ENCODE peak calls at places on chromosomes 2 and 18, in six cellular contexts. One of them, this sample, is unnamed.

GRCh38 chr2:210654091-210654490 is 97.7 kb downstream of the CPS1 start:
- DNase-seq in CD8-positive, alpha-beta T cell: no peak
- DNase-seq in T-helper 2 cell: no peak
- DNase-seq in nephron progenitor cell: no peak
- DNase-seq in NCI-H748 treated with DMSO at 0.1 percent for 48 hours: no peak
- DNase-seq in sigmoid colon: no peak
- DNase-seq in this sample: no peak

GRCh38 chr18:23643815-23644214 is 18.9 kb downstream of the ANKRD29 start:
- DNase-seq in CD8-positive, alpha-beta T cell: no peak
- DNase-seq in T-helper 2 cell: no peak
- DNase-seq in nephron progenitor cell: no peak
- DNase-seq in NCI-H748 treated with DMSO at 0.1 percent for 48 hours: no peak
- DNase-seq in sigmoid colon: no peak
- DNase-seq in this sample: no peak

GRCh38 chr2:231425811-231426703 is 30.5 kb downstream of the B3GNT7 start:
- DNase-seq in CD8-positive, alpha-beta T cell: no peak
- DNase-seq in T-helper 2 cell: peak; percentile 64
- DNase-seq in nephron progenitor cell: no peak
- DNase-seq in NCI-H748 treated with DMSO at 0.1 percent for 48 hours: no peak
- DNase-seq in sigmoid colon: no peak
- DNase-seq in this sample: peak; percentile 56

GRCh38 chr2:28927469-28927868 is 33.0 kb downstream of the WDR43 start:
- DNase-seq in CD8-positive, alpha-beta T cell: no peak
- DNase-seq in T-helper 2 cell: no peak
- DNase-seq in nephron progenitor cell: no peak
- DNase-seq in NCI-H748 treated with DMSO at 0.1 percent for 48 hours: no peak
- DNase-seq in sigmoid colon: no peak
- DNase-seq in this sample: no peak

GRCh38 chr2:10658041-10658913 is 31.5 kb downstream of the NOL10 start:
- DNase-seq in CD8-positive, alpha-beta T cell: no peak
- DNase-seq in T-helper 2 cell: no peak
- DNase-seq in nephron progenitor cell: no peak
- DNase-seq in NCI-H748 treated with DMSO at 0.1 percent for 48 hours: no peak
- DNase-seq in sigmoid colon: no peak
- DNase-seq in this sample: no peak

GRCh38 chr2:9565436-9566153 is 10.0 kb upstream of the ADAM17 start:
- DNase-seq in CD8-positive, alpha-beta T cell: no peak
- DNase-seq in T-helper 2 cell: no peak
- DNase-seq in nephron progenitor cell: no peak
- DNase-seq in NCI-H748 treated with DMSO at 0.1 percent for 48 hours: no peak
- DNase-seq in sigmoid colon: peak; percentile 96
- DNase-seq in this sample: peak; percentile 22

GRCh38 chr18:61308795-61309393 is 24.3 kb upstream of the CDH20 start:
- DNase-seq in CD8-positive, alpha-beta T cell: no peak
- DNase-seq in T-helper 2 cell: no peak
- DNase-seq in nephron progenitor cell: no peak
- DNase-seq in NCI-H748 treated with DMSO at 0.1 percent for 48 hours: no peak
- DNase-seq in sigmoid colon: no peak
- DNase-seq in this sample: no peak

GRCh38 chr18:21004721-21005120 is 106.9 kb downstream of the ROCK1 start:
- DNase-seq in CD8-positive, alpha-beta T cell: no peak
- DNase-seq in T-helper 2 cell: no peak
- DNase-seq in nephron progenitor cell: no peak
- DNase-seq in NCI-H748 treated with DMSO at 0.1 percent for 48 hours: no peak
- DNase-seq in sigmoid colon: no peak
- DNase-seq in this sample: no peak

GRCh38 chr2:189233527-189233926 is 54.0 kb upstream of the COL5A2 start:
- DNase-seq in CD8-positive, alpha-beta T cell: no peak
- DNase-seq in T-helper 2 cell: no peak
- DNase-seq in nephron progenitor cell: no peak
- DNase-seq in NCI-H748 treated with DMSO at 0.1 percent for 48 hours: no peak
- DNase-seq in sigmoid colon: no peak
- DNase-seq in this sample: no peak

GRCh38 chr18:30522288-30522929 is 520.1 kb downstream of the DSC3 start:
- DNase-seq in CD8-positive, alpha-beta T cell: no peak
- DNase-seq in T-helper 2 cell: no peak
- DNase-seq in nephron progenitor cell: no peak
- DNase-seq in NCI-H748 treated with DMSO at 0.1 percent for 48 hours: no peak
- DNase-seq in sigmoid colon: no peak
- DNase-seq in this sample: no peak

GRCh38 chr2:134668821-134669220 is 50.0 kb downstream of the TMEM163 start:
- DNase-seq in CD8-positive, alpha-beta T cell: peak; percentile 50
- DNase-seq in T-helper 2 cell: peak; percentile 75
- DNase-seq in nephron progenitor cell: no peak
- DNase-seq in NCI-H748 treated with DMSO at 0.1 percent for 48 hours: no peak
- DNase-seq in sigmoid colon: no peak
- DNase-seq in this sample: peak; percentile 33

GRCh38 chr18:59988098-59988706 is 88.4 kb downstream of the PMAIP1 start:
- DNase-seq in CD8-positive, alpha-beta T cell: no peak
- DNase-seq in T-helper 2 cell: peak; percentile 63
- DNase-seq in nephron progenitor cell: peak; percentile 56
- DNase-seq in NCI-H748 treated with DMSO at 0.1 percent for 48 hours: peak; percentile 54
- DNase-seq in sigmoid colon: no peak
- DNase-seq in this sample: peak; percentile 75

GRCh38 chr2:237885931-237886701 is 26.7 kb downstream of the RAMP1 start:
- DNase-seq in CD8-positive, alpha-beta T cell: no peak
- DNase-seq in T-helper 2 cell: no peak
- DNase-seq in nephron progenitor cell: no peak
- DNase-seq in NCI-H748 treated with DMSO at 0.1 percent for 48 hours: no peak
- DNase-seq in sigmoid colon: peak; percentile 98
- DNase-seq in this sample: no peak

GRCh38 chr2:206915136-206915535 is 24.2 kb upstream of the CPO start:
- DNase-seq in CD8-positive, alpha-beta T cell: no peak
- DNase-seq in T-helper 2 cell: peak; percentile 42
- DNase-seq in nephron progenitor cell: no peak
- DNase-seq in NCI-H748 treated with DMSO at 0.1 percent for 48 hours: no peak
- DNase-seq in sigmoid colon: no peak
- DNase-seq in this sample: peak; percentile 36

GRCh38 chr2:32227492-32227891 is 37.2 kb downstream of the NLRC4 start:
- DNase-seq in CD8-positive, alpha-beta T cell: no peak
- DNase-seq in T-helper 2 cell: no peak
- DNase-seq in nephron progenitor cell: no peak
- DNase-seq in NCI-H748 treated with DMSO at 0.1 percent for 48 hours: no peak
- DNase-seq in sigmoid colon: no peak
- DNase-seq in this sample: no peak

GRCh38 chr18:24022141-24022540 is 7.6 kb downstream of the TTC39C start:
- DNase-seq in CD8-positive, alpha-beta T cell: no peak
- DNase-seq in T-helper 2 cell: no peak
- DNase-seq in nephron progenitor cell: no peak
- DNase-seq in NCI-H748 treated with DMSO at 0.1 percent for 48 hours: no peak
- DNase-seq in sigmoid colon: no peak
- DNase-seq in this sample: no peak

GRCh38 chr18:23683671-23684070 is 5.6 kb upstream of the LAMA3 start:
- DNase-seq in CD8-positive, alpha-beta T cell: no peak
- DNase-seq in T-helper 2 cell: no peak
- DNase-seq in nephron progenitor cell: no peak
- DNase-seq in NCI-H748 treated with DMSO at 0.1 percent for 48 hours: no peak
- DNase-seq in sigmoid colon: no peak
- DNase-seq in this sample: no peak